ENCODE peak calls at places on chromosomes 5 and 9, in six cellular contexts. One of them, this sample, is unnamed.

GRCh38 chr5:6476313-6476661 is 27.6 kb downstream of the UBE2QL1 start:
- DNase-seq in HCEC 1CT: no peak
- DNase-seq in stimulated activated CD8-positive, alpha-beta memory T cell treated with anti-CD3 and anti-CD28 coated beads, Interleukin-15, amount 100 ng/mL, for 24 hours: no peak
- DNase-seq in posterior vena cava: no peak
- DNase-seq in fibroblast of pulmonary artery: no peak
- DNase-seq in activated CD8-positive, alpha-beta memory T cell treated with anti-CD3 and anti-CD28 coated beads for 24 hours: no peak
- DNase-seq in this sample: no peak

GRCh38 chr5:106940986-106941385 is 729.8 kb downstream of the EFNA5 start:
- DNase-seq in fibroblast of pulmonary artery: peak
- DNase-seq in activated CD8-positive, alpha-beta memory T cell treated with anti-CD3 and anti-CD28 coated beads for 24 hours: no peak
- DNase-seq in stimulated activated CD8-positive, alpha-beta memory T cell treated with anti-CD3 and anti-CD28 coated beads, Interleukin-15, amount 100 ng/mL, for 24 hours: no peak
- DNase-seq in posterior vena cava: no peak
- DNase-seq in HCEC 1CT: no peak
- DNase-seq in this sample: no peak

GRCh38 chr9:34430843-34431437 is 27.4 kb downstream of the FAM219A start:
- DNase-seq in posterior vena cava: peak
- DNase-seq in HCEC 1CT: peak
- DNase-seq in activated CD8-positive, alpha-beta memory T cell treated with anti-CD3 and anti-CD28 coated beads for 24 hours: no peak
- DNase-seq in stimulated activated CD8-positive, alpha-beta memory T cell treated with anti-CD3 and anti-CD28 coated beads, Interleukin-15, amount 100 ng/mL, for 24 hours: no peak
- DNase-seq in fibroblast of pulmonary artery: peak
- DNase-seq in this sample: peak

GRCh38 chr9:76188905-76189304 is 205.3 kb downstream of the RFK start:
- DNase-seq in HCEC 1CT: no peak
- DNase-seq in stimulated activated CD8-positive, alpha-beta memory T cell treated with anti-CD3 and anti-CD28 coated beads, Interleukin-15, amount 100 ng/mL, for 24 hours: no peak
- DNase-seq in posterior vena cava: no peak
- DNase-seq in fibroblast of pulmonary artery: no peak
- DNase-seq in activated CD8-positive, alpha-beta memory T cell treated with anti-CD3 and anti-CD28 coated beads for 24 hours: no peak
- DNase-seq in this sample: no peak

GRCh38 chr5:91225848-91226686 is 157.1 kb downstream of the ARRDC3 start:
- DNase-seq in activated CD8-positive, alpha-beta memory T cell treated with anti-CD3 and anti-CD28 coated beads for 24 hours: peak
- DNase-seq in HCEC 1CT: peak
- DNase-seq in fibroblast of pulmonary artery: peak
- DNase-seq in stimulated activated CD8-positive, alpha-beta memory T cell treated with anti-CD3 and anti-CD28 coated beads, Interleukin-15, amount 100 ng/mL, for 24 hours: peak
- DNase-seq in posterior vena cava: no peak
- DNase-seq in this sample: peak

GRCh38 chr9:19342927-19343326 is 37.1 kb downstream of the RPS6 start:
- DNase-seq in posterior vena cava: no peak
- DNase-seq in fibroblast of pulmonary artery: peak
- DNase-seq in activated CD8-positive, alpha-beta memory T cell treated with anti-CD3 and anti-CD28 coated beads for 24 hours: no peak
- DNase-seq in HCEC 1CT: no peak
- DNase-seq in stimulated activated CD8-positive, alpha-beta memory T cell treated with anti-CD3 and anti-CD28 coated beads, Interleukin-15, amount 100 ng/mL, for 24 hours: no peak
- DNase-seq in this sample: no peak

GRCh38 chr5:39513236-39513635 is 88.5 kb upstream of the DAB2 start:
- DNase-seq in fibroblast of pulmonary artery: no peak
- DNase-seq in HCEC 1CT: no peak
- DNase-seq in posterior vena cava: no peak
- DNase-seq in stimulated activated CD8-positive, alpha-beta memory T cell treated with anti-CD3 and anti-CD28 coated beads, Interleukin-15, amount 100 ng/mL, for 24 hours: no peak
- DNase-seq in activated CD8-positive, alpha-beta memory T cell treated with anti-CD3 and anti-CD28 coated beads for 24 hours: no peak
- DNase-seq in this sample: no peak

GRCh38 chr5:77396017-77396416 is 96.1 kb downstream of the WDR41 start:
- DNase-seq in stimulated activated CD8-positive, alpha-beta memory T cell treated with anti-CD3 and anti-CD28 coated beads, Interleukin-15, amount 100 ng/mL, for 24 hours: no peak
- DNase-seq in activated CD8-positive, alpha-beta memory T cell treated with anti-CD3 and anti-CD28 coated beads for 24 hours: no peak
- DNase-seq in fibroblast of pulmonary artery: no peak
- DNase-seq in HCEC 1CT: no peak
- DNase-seq in posterior vena cava: no peak
- DNase-seq in this sample: no peak

GRCh38 chr5:95615164-95615467 is 4.8 kb upstream of the GPR150 start:
- DNase-seq in posterior vena cava: no peak
- DNase-seq in HCEC 1CT: no peak
- DNase-seq in stimulated activated CD8-positive, alpha-beta memory T cell treated with anti-CD3 and anti-CD28 coated beads, Interleukin-15, amount 100 ng/mL, for 24 hours: no peak
- DNase-seq in activated CD8-positive, alpha-beta memory T cell treated with anti-CD3 and anti-CD28 coated beads for 24 hours: no peak
- DNase-seq in fibroblast of pulmonary artery: peak
- DNase-seq in this sample: no peak

GRCh38 chr5:145920542-145921210 is 15.7 kb upstream of the SH3RF2 start:
- DNase-seq in posterior vena cava: no peak
- DNase-seq in HCEC 1CT: no peak
- DNase-seq in fibroblast of pulmonary artery: no peak
- DNase-seq in activated CD8-positive, alpha-beta memory T cell treated with anti-CD3 and anti-CD28 coated beads for 24 hours: no peak
- DNase-seq in stimulated activated CD8-positive, alpha-beta memory T cell treated with anti-CD3 and anti-CD28 coated beads, Interleukin-15, amount 100 ng/mL, for 24 hours: no peak
- DNase-seq in this sample: no peak

GRCh38 chr9:5949103-5949699 is 58.5 kb downstream of the MLANA start:
- DNase-seq in activated CD8-positive, alpha-beta memory T cell treated with anti-CD3 and anti-CD28 coated beads for 24 hours: no peak
- DNase-seq in fibroblast of pulmonary artery: peak
- DNase-seq in posterior vena cava: no peak
- DNase-seq in HCEC 1CT: peak
- DNase-seq in stimulated activated CD8-positive, alpha-beta memory T cell treated with anti-CD3 and anti-CD28 coated beads, Interleukin-15, amount 100 ng/mL, for 24 hours: no peak
- DNase-seq in this sample: no peak

GRCh38 chr5:3456121-3456681 is 139.4 kb upstream of the IRX1 start:
- DNase-seq in HCEC 1CT: no peak
- DNase-seq in stimulated activated CD8-positive, alpha-beta memory T cell treated with anti-CD3 and anti-CD28 coated beads, Interleukin-15, amount 100 ng/mL, for 24 hours: no peak
- DNase-seq in posterior vena cava: no peak
- DNase-seq in activated CD8-positive, alpha-beta memory T cell treated with anti-CD3 and anti-CD28 coated beads for 24 hours: no peak
- DNase-seq in fibroblast of pulmonary artery: no peak
- DNase-seq in this sample: peak

GRCh38 chr9:137417161-137418021 is 5.6 kb downstream of the EXD3 start:
- DNase-seq in HCEC 1CT: no peak
- DNase-seq in activated CD8-positive, alpha-beta memory T cell treated with anti-CD3 and anti-CD28 coated beads for 24 hours: peak
- DNase-seq in posterior vena cava: peak
- DNase-seq in fibroblast of pulmonary artery: no peak
- DNase-seq in stimulated activated CD8-positive, alpha-beta memory T cell treated with anti-CD3 and anti-CD28 coated beads, Interleukin-15, amount 100 ng/mL, for 24 hours: no peak
- DNase-seq in this sample: peak

GRCh38 chr9:84955155-84955554 is 285.6 kb downstream of the NTRK2 start:
- DNase-seq in posterior vena cava: no peak
- DNase-seq in stimulated activated CD8-positive, alpha-beta memory T cell treated with anti-CD3 and anti-CD28 coated beads, Interleukin-15, amount 100 ng/mL, for 24 hours: no peak
- DNase-seq in activated CD8-positive, alpha-beta memory T cell treated with anti-CD3 and anti-CD28 coated beads for 24 hours: no peak
- DNase-seq in HCEC 1CT: no peak
- DNase-seq in fibroblast of pulmonary artery: no peak
- DNase-seq in this sample: peak

GRCh38 chr5:115189866-115190265 is 20.2 kb upstream of the TRIM36 start:
- DNase-seq in posterior vena cava: no peak
- DNase-seq in stimulated activated CD8-positive, alpha-beta memory T cell treated with anti-CD3 and anti-CD28 coated beads, Interleukin-15, amount 100 ng/mL, for 24 hours: no peak
- DNase-seq in activated CD8-positive, alpha-beta memory T cell treated with anti-CD3 and anti-CD28 coated beads for 24 hours: no peak
- DNase-seq in HCEC 1CT: no peak
- DNase-seq in fibroblast of pulmonary artery: no peak
- DNase-seq in this sample: no peak

GRCh38 chr5:35789732-35790461 is 66.8 kb upstream of the IL7R start:
- DNase-seq in stimulated activated CD8-positive, alpha-beta memory T cell treated with anti-CD3 and anti-CD28 coated beads, Interleukin-15, amount 100 ng/mL, for 24 hours: no peak
- DNase-seq in posterior vena cava: no peak
- DNase-seq in activated CD8-positive, alpha-beta memory T cell treated with anti-CD3 and anti-CD28 coated beads for 24 hours: no peak
- DNase-seq in fibroblast of pulmonary artery: no peak
- DNase-seq in HCEC 1CT: peak
- DNase-seq in this sample: no peak

GRCh38 chr9:91273853-91274552 is 87.7 kb downstream of the AUH start:
- DNase-seq in fibroblast of pulmonary artery: peak
- DNase-seq in HCEC 1CT: peak
- DNase-seq in stimulated activated CD8-positive, alpha-beta memory T cell treated with anti-CD3 and anti-CD28 coated beads, Interleukin-15, amount 100 ng/mL, for 24 hours: no peak
- DNase-seq in posterior vena cava: no peak
- DNase-seq in activated CD8-positive, alpha-beta memory T cell treated with anti-CD3 and anti-CD28 coated beads for 24 hours: no peak
- DNase-seq in this sample: no peak

GRCh38 chr9:109467936-109468335 is 30.2 kb downstream of the PTPN3 start:
- DNase-seq in fibroblast of pulmonary artery: peak
- DNase-seq in posterior vena cava: no peak
- DNase-seq in activated CD8-positive, alpha-beta memory T cell treated with anti-CD3 and anti-CD28 coated beads for 24 hours: no peak
- DNase-seq in HCEC 1CT: no peak
- DNase-seq in stimulated activated CD8-positive, alpha-beta memory T cell treated with anti-CD3 and anti-CD28 coated beads, Interleukin-15, amount 100 ng/mL, for 24 hours: no peak
- DNase-seq in this sample: no peak

GRCh38 chr5:88142801-88143692 is 125.6 kb downstream of the TMEM161B start:
- DNase-seq in stimulated activated CD8-positive, alpha-beta memory T cell treated with anti-CD3 and anti-CD28 coated beads, Interleukin-15, amount 100 ng/mL, for 24 hours: no peak
- DNase-seq in posterior vena cava: peak
- DNase-seq in HCEC 1CT: peak
- DNase-seq in fibroblast of pulmonary artery: peak
- DNase-seq in activated CD8-positive, alpha-beta memory T cell treated with anti-CD3 and anti-CD28 coated beads for 24 hours: no peak
- DNase-seq in this sample: no peak

GRCh38 chr5:137306903-137307302 is 192.2 kb downstream of the SPOCK1 start:
- DNase-seq in fibroblast of pulmonary artery: no peak
- DNase-seq in activated CD8-positive, alpha-beta memory T cell treated with anti-CD3 and anti-CD28 coated beads for 24 hours: no peak
- DNase-seq in stimulated activated CD8-positive, alpha-beta memory T cell treated with anti-CD3 and anti-CD28 coated beads, Interleukin-15, amount 100 ng/mL, for 24 hours: no peak
- DNase-seq in posterior vena cava: no peak
- DNase-seq in HCEC 1CT: no peak
- DNase-seq in this sample: no peak

GRCh38 chr5:5270958-5271605 is 131.0 kb downstream of the ADAMTS16 start:
- DNase-seq in fibroblast of pulmonary artery: peak
- DNase-seq in posterior vena cava: peak
- DNase-seq in stimulated activated CD8-positive, alpha-beta memory T cell treated with anti-CD3 and anti-CD28 coated beads, Interleukin-15, amount 100 ng/mL, for 24 hours: no peak
- DNase-seq in HCEC 1CT: peak
- DNase-seq in activated CD8-positive, alpha-beta memory T cell treated with anti-CD3 and anti-CD28 coated beads for 24 hours: no peak
- DNase-seq in this sample: peak

GRCh38 chr9:13603916-13604315 is 324.4 kb upstream of the MPDZ start:
- DNase-seq in stimulated activated CD8-positive, alpha-beta memory T cell treated with anti-CD3 and anti-CD28 coated beads, Interleukin-15, amount 100 ng/mL, for 24 hours: no peak
- DNase-seq in posterior vena cava: no peak
- DNase-seq in activated CD8-positive, alpha-beta memory T cell treated with anti-CD3 and anti-CD28 coated beads for 24 hours: no peak
- DNase-seq in fibroblast of pulmonary artery: peak
- DNase-seq in HCEC 1CT: no peak
- DNase-seq in this sample: no peak

GRCh38 chr5:119028575-119028974 is 40.2 kb upstream of the DTWD2 start:
- DNase-seq in activated CD8-positive, alpha-beta memory T cell treated with anti-CD3 and anti-CD28 coated beads for 24 hours: no peak
- DNase-seq in stimulated activated CD8-positive, alpha-beta memory T cell treated with anti-CD3 and anti-CD28 coated beads, Interleukin-15, amount 100 ng/mL, for 24 hours: no peak
- DNase-seq in posterior vena cava: no peak
- DNase-seq in fibroblast of pulmonary artery: no peak
- DNase-seq in HCEC 1CT: no peak
- DNase-seq in this sample: no peak

GRCh38 chr5:141560725-141561483 is 57.9 kb downstream of the DIAPH1 start:
- DNase-seq in stimulated activated CD8-positive, alpha-beta memory T cell treated with anti-CD3 and anti-CD28 coated beads, Interleukin-15, amount 100 ng/mL, for 24 hours: no peak
- DNase-seq in HCEC 1CT: peak
- DNase-seq in activated CD8-positive, alpha-beta memory T cell treated with anti-CD3 and anti-CD28 coated beads for 24 hours: no peak
- DNase-seq in posterior vena cava: peak
- DNase-seq in fibroblast of pulmonary artery: peak
- DNase-seq in this sample: peak

GRCh38 chr5:147887925-147888324 is 9.4 kb downstream of the SCGB3A2 start:
- DNase-seq in fibroblast of pulmonary artery: peak
- DNase-seq in stimulated activated CD8-positive, alpha-beta memory T cell treated with anti-CD3 and anti-CD28 coated beads, Interleukin-15, amount 100 ng/mL, for 24 hours: no peak
- DNase-seq in HCEC 1CT: no peak
- DNase-seq in activated CD8-positive, alpha-beta memory T cell treated with anti-CD3 and anti-CD28 coated beads for 24 hours: no peak
- DNase-seq in posterior vena cava: no peak
- DNase-seq in this sample: no peak

GRCh38 chr5:132387649-132388117 is 18.2 kb downstream of the SLC22A5 start:
- DNase-seq in activated CD8-positive, alpha-beta memory T cell treated with anti-CD3 and anti-CD28 coated beads for 24 hours: no peak
- DNase-seq in HCEC 1CT: peak
- DNase-seq in stimulated activated CD8-positive, alpha-beta memory T cell treated with anti-CD3 and anti-CD28 coated beads, Interleukin-15, amount 100 ng/mL, for 24 hours: no peak
- DNase-seq in posterior vena cava: no peak
- DNase-seq in fibroblast of pulmonary artery: peak
- DNase-seq in this sample: peak

GRCh38 chr9:119500072-119500771 is 131.0 kb upstream of the BRINP1 start:
- DNase-seq in activated CD8-positive, alpha-beta memory T cell treated with anti-CD3 and anti-CD28 coated beads for 24 hours: no peak
- DNase-seq in posterior vena cava: no peak
- DNase-seq in HCEC 1CT: no peak
- DNase-seq in stimulated activated CD8-positive, alpha-beta memory T cell treated with anti-CD3 and anti-CD28 coated beads, Interleukin-15, amount 100 ng/mL, for 24 hours: no peak
- DNase-seq in fibroblast of pulmonary artery: no peak
- DNase-seq in this sample: no peak

GRCh38 chr9:25177858-25178257 is 500.4 kb downstream of the TUSC1 start:
- DNase-seq in HCEC 1CT: no peak
- DNase-seq in posterior vena cava: no peak
- DNase-seq in activated CD8-positive, alpha-beta memory T cell treated with anti-CD3 and anti-CD28 coated beads for 24 hours: no peak
- DNase-seq in stimulated activated CD8-positive, alpha-beta memory T cell treated with anti-CD3 and anti-CD28 coated beads, Interleukin-15, amount 100 ng/mL, for 24 hours: no peak
- DNase-seq in fibroblast of pulmonary artery: no peak
- DNase-seq in this sample: no peak

GRCh38 chr9:33884856-33885701 is 68.1 kb downstream of the UBE2R2 start:
- DNase-seq in posterior vena cava: no peak
- DNase-seq in fibroblast of pulmonary artery: peak
- DNase-seq in stimulated activated CD8-positive, alpha-beta memory T cell treated with anti-CD3 and anti-CD28 coated beads, Interleukin-15, amount 100 ng/mL, for 24 hours: no peak
- DNase-seq in activated CD8-positive, alpha-beta memory T cell treated with anti-CD3 and anti-CD28 coated beads for 24 hours: no peak
- DNase-seq in HCEC 1CT: peak
- DNase-seq in this sample: no peak

GRCh38 chr9:136671254-136671614 is 8.5 kb downstream of the EGFL7 start:
- DNase-seq in stimulated activated CD8-positive, alpha-beta memory T cell treated with anti-CD3 and anti-CD28 coated beads, Interleukin-15, amount 100 ng/mL, for 24 hours: no peak
- DNase-seq in posterior vena cava: no peak
- DNase-seq in fibroblast of pulmonary artery: no peak
- DNase-seq in activated CD8-positive, alpha-beta memory T cell treated with anti-CD3 and anti-CD28 coated beads for 24 hours: no peak
- DNase-seq in HCEC 1CT: no peak
- DNase-seq in this sample: peak

GRCh38 chr5:122844136-122844915 is 1.1 kb upstream of the SNX24 start:
- DNase-seq in activated CD8-positive, alpha-beta memory T cell treated with anti-CD3 and anti-CD28 coated beads for 24 hours: no peak
- DNase-seq in HCEC 1CT: no peak
- DNase-seq in fibroblast of pulmonary artery: no peak
- DNase-seq in stimulated activated CD8-positive, alpha-beta memory T cell treated with anti-CD3 and anti-CD28 coated beads, Interleukin-15, amount 100 ng/mL, for 24 hours: no peak
- DNase-seq in posterior vena cava: no peak
- DNase-seq in this sample: peak

GRCh38 chr5:65986796-65987195 is 60.4 kb downstream of the ERBIN start:
- DNase-seq in posterior vena cava: no peak
- DNase-seq in stimulated activated CD8-positive, alpha-beta memory T cell treated with anti-CD3 and anti-CD28 coated beads, Interleukin-15, amount 100 ng/mL, for 24 hours: no peak
- DNase-seq in fibroblast of pulmonary artery: no peak
- DNase-seq in activated CD8-positive, alpha-beta memory T cell treated with anti-CD3 and anti-CD28 coated beads for 24 hours: no peak
- DNase-seq in HCEC 1CT: no peak
- DNase-seq in this sample: no peak

GRCh38 chr5:75020016-75020656 is 32.2 kb downstream of the GCNT4 start:
- DNase-seq in stimulated activated CD8-positive, alpha-beta memory T cell treated with anti-CD3 and anti-CD28 coated beads, Interleukin-15, amount 100 ng/mL, for 24 hours: no peak
- DNase-seq in HCEC 1CT: no peak
- DNase-seq in activated CD8-positive, alpha-beta memory T cell treated with anti-CD3 and anti-CD28 coated beads for 24 hours: no peak
- DNase-seq in fibroblast of pulmonary artery: no peak
- DNase-seq in posterior vena cava: no peak
- DNase-seq in this sample: no peak

GRCh38 chr9:85717220-85717619 is 24.5 kb downstream of the AGTPBP1 start:
- DNase-seq in HCEC 1CT: no peak
- DNase-seq in activated CD8-positive, alpha-beta memory T cell treated with anti-CD3 and anti-CD28 coated beads for 24 hours: no peak
- DNase-seq in stimulated activated CD8-positive, alpha-beta memory T cell treated with anti-CD3 and anti-CD28 coated beads, Interleukin-15, amount 100 ng/mL, for 24 hours: no peak
- DNase-seq in fibroblast of pulmonary artery: no peak
- DNase-seq in posterior vena cava: no peak
- DNase-seq in this sample: no peak

GRCh38 chr9:81423589-81424326 is 265.6 kb downstream of the TLE1 start:
- DNase-seq in fibroblast of pulmonary artery: no peak
- DNase-seq in posterior vena cava: no peak
- DNase-seq in stimulated activated CD8-positive, alpha-beta memory T cell treated with anti-CD3 and anti-CD28 coated beads, Interleukin-15, amount 100 ng/mL, for 24 hours: no peak
- DNase-seq in activated CD8-positive, alpha-beta memory T cell treated with anti-CD3 and anti-CD28 coated beads for 24 hours: no peak
- DNase-seq in HCEC 1CT: no peak
- DNase-seq in this sample: no peak

GRCh38 chr9:95506692-95507455 is 9.9 kb downstream of the PTCH1 start:
- DNase-seq in activated CD8-positive, alpha-beta memory T cell treated with anti-CD3 and anti-CD28 coated beads for 24 hours: peak
- DNase-seq in fibroblast of pulmonary artery: peak
- DNase-seq in posterior vena cava: no peak
- DNase-seq in stimulated activated CD8-positive, alpha-beta memory T cell treated with anti-CD3 and anti-CD28 coated beads, Interleukin-15, amount 100 ng/mL, for 24 hours: no peak
- DNase-seq in HCEC 1CT: peak
- DNase-seq in this sample: peak

GRCh38 chr5:76331139-76331538 is 71.9 kb upstream of the IQGAP2 start:
- DNase-seq in activated CD8-positive, alpha-beta memory T cell treated with anti-CD3 and anti-CD28 coated beads for 24 hours: peak
- DNase-seq in HCEC 1CT: no peak
- DNase-seq in posterior vena cava: no peak
- DNase-seq in stimulated activated CD8-positive, alpha-beta memory T cell treated with anti-CD3 and anti-CD28 coated beads, Interleukin-15, amount 100 ng/mL, for 24 hours: no peak
- DNase-seq in fibroblast of pulmonary artery: no peak
- DNase-seq in this sample: no peak

This sample was measured in upper lobe of left lung.